ENCODE peak calls at places on chromosomes 3 and 15, in four cellular contexts. U is body of pancreas, T is Panc1, C is tibial artery. E is an unnamed sample.

GRCh38 chr15:78715930-78716329 is 74.9 kb upstream of the CHRNB4 start:
- DNase-seq in U (no peak), T (no peak), C (no peak), E (no peak)

GRCh38 chr15:51726302-51727073 is 11.0 kb downstream of the LYSMD2 start:
- DNase-seq in U (peak; percentile 30), T (no peak), C (peak; percentile 60), E (peak; percentile 67)

GRCh38 chr15:71232411-71232810 is 117.1 kb downstream of the THSD4 start:
- DNase-seq in C (no peak), U (no peak), T (no peak), E (no peak)

GRCh38 chr3:197397812-197398211 is 99.4 kb upstream of the DLG1 start:
- DNase-seq in C (no peak), T (no peak), U (no peak), E (no peak)

GRCh38 chr3:23115171-23115877 is 87.8 kb upstream of the UBE2E2 start:
- DNase-seq in U (no peak), C (no peak), T (no peak), E (no peak)

GRCh38 chr3:74883690-74884089 is 269.2 kb upstream of the CNTN3 start:
- DNase-seq in T (peak; percentile 1), U (peak; percentile 19), C (no peak), E (no peak)

GRCh38 chr3:184506579-184506978 is 55.0 kb upstream of the EPHB3 start:
- DNase-seq in U (no peak), T (no peak), C (no peak), E (no peak)

GRCh38 chr15:58793862-58794261 is 22.8 kb downstream of the MINDY2 start:
- DNase-seq in T (no peak), U (peak; percentile 41), C (no peak), E (no peak)

GRCh38 chr3:57927916-57928315 is 80.3 kb upstream of the FLNB start:
- DNase-seq in C (no peak), U (no peak), T (no peak), E (no peak)

GRCh38 chr15:80523746-80524145 is 119.6 kb downstream of the ARNT2 start:
- DNase-seq in T (no peak), U (no peak), C (no peak), E (no peak)

GRCh38 chr3:54968546-54969172 is 40.8 kb upstream of the LRTM1 start:
- DNase-seq in C (no peak), T (no peak), U (no peak), E (no peak)

GRCh38 chr3:183265713-183266417 is 12.8 kb downstream of the B3GNT5 start:
- DNase-seq in T (peak; percentile 97), C (no peak), U (peak; percentile 58), E (peak; percentile 23)

GRCh38 chr3:194617827-194618226 is 15.4 kb downstream of the TMEM44 start:
- DNase-seq in T (no peak), U (peak; percentile 45), C (no peak), E (no peak)

GRCh38 chr15:59632714-59633113 is 21.1 kb downstream of the GCNT3 start:
- DNase-seq in T (no peak), C (no peak), U (no peak), E (no peak)

GRCh38 chr3:167100200-167100599 is 279.9 kb downstream of the ZBBX start:
- DNase-seq in C (no peak), T (no peak), U (no peak), E (no peak)

GRCh38 chr3:133547432-133548041 is 25.9 kb upstream of the CDV3 start:
- DNase-seq in C (no peak), T (no peak), U (peak; percentile 87), E (peak; percentile 53)

GRCh38 chr15:95017950-95018349 is 786.6 kb downstream of the MCTP2 start:
- DNase-seq in T (no peak), C (peak; percentile 35), U (peak; percentile 70), E (peak; percentile 25)

GRCh38 chr15:64775551-64776401 is at the start of gene RBPMS2:
- DNase-seq in T (no peak), C (peak; percentile 36), U (peak; percentile 25), E (no peak)

GRCh38 chr15:33311312-33311971 is 675 bp downstream of the RYR3 start:
- DNase-seq in U (no peak), T (no peak), C (no peak), E (no peak)

GRCh38 chr3:13749063-13749764 is 130.7 kb downstream of the WNT7A start:
- DNase-seq in T (no peak), C (no peak), U (no peak), E (no peak)

GRCh38 chr3:9884555-9885165 is 4.6 kb upstream of the CIDEC start:
- DNase-seq in C (no peak), U (no peak), T (peak; percentile 41), E (peak; percentile 67)

GRCh38 chr3:195715583-195716266 is 5.1 kb upstream of the MUC20 start:
- DNase-seq in T (peak; percentile 78), U (peak; percentile 28), C (no peak), E (no peak)

GRCh38 chr3:138450704-138451424 is 16.4 kb downstream of the ESYT3 start:
- DNase-seq in U (no peak), C (peak; percentile 5), T (no peak), E (no peak)

GRCh38 chr3:48440590-48440958 is 517 bp downstream of the TMA7 start:
- DNase-seq in U (no peak), C (no peak), T (no peak), E (no peak)

GRCh38 chr3:165192610-165193192 is 3.5 kb downstream of the SLITRK3 start:
- DNase-seq in C (no peak), T (no peak), U (no peak), E (no peak)

GRCh38 chr15:96306321-96306720 is 24.2 kb upstream of the NR2F2 start:
- DNase-seq in U (no peak), C (no peak), T (no peak), E (no peak)

GRCh38 chr3:177862962-177863491 is 665.7 kb upstream of the TBL1XR1 start:
- DNase-seq in C (no peak), T (no peak), U (no peak), E (no peak)

GRCh38 chr15:78873796-78874761 is 1.4 kb downstream of the MORF4L1 start:
- DNase-seq in C (peak; percentile 42), U (peak; percentile 43), T (no peak), E (peak; percentile 40)

GRCh38 chr3:192750201-192750600 is 22.9 kb upstream of the FGF12 start:
- DNase-seq in U (no peak), T (no peak), C (no peak), E (no peak)

GRCh38 chr3:192747746-192748145 is 20.4 kb upstream of the FGF12 start:
- DNase-seq in C (no peak), U (no peak), T (no peak), E (no peak)

GRCh38 chr3:192747145-192747544 is 19.8 kb upstream of the FGF12 start:
- DNase-seq in U (no peak), C (no peak), T (no peak), E (no peak)

GRCh38 chr3:192745150-192745549 is 17.8 kb upstream of the FGF12 start:
- DNase-seq in T (no peak), U (no peak), C (no peak), E (no peak)

DNA sequence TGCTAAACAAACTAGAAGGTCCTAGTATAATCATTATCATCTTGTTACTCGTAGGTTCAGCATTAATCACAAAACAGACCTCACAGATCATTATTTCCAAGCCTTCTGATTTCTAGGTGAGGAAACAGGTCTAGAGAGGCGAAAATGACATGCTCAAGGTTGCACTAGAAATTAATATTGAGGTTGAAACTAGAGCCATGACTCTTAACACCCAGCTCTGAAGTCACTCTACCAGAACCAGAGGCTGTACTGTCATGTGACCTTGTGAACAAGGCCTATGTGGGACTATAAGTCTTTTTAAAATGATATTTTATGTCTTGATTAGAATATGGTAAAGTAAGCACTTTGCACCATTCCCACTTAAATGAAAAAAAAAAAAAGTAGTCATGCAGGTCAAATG is 23.8 kb upstream of the FGF12 start:
- DNase-seq in C (no peak), U (no peak), T (no peak), E (no peak)
- H3K27ac ChIP-seq in C (no peak overlapping the region), U (no peak overlapping the region), T (no peak overlapping the region), E (no peak overlapping the region)

DNA sequence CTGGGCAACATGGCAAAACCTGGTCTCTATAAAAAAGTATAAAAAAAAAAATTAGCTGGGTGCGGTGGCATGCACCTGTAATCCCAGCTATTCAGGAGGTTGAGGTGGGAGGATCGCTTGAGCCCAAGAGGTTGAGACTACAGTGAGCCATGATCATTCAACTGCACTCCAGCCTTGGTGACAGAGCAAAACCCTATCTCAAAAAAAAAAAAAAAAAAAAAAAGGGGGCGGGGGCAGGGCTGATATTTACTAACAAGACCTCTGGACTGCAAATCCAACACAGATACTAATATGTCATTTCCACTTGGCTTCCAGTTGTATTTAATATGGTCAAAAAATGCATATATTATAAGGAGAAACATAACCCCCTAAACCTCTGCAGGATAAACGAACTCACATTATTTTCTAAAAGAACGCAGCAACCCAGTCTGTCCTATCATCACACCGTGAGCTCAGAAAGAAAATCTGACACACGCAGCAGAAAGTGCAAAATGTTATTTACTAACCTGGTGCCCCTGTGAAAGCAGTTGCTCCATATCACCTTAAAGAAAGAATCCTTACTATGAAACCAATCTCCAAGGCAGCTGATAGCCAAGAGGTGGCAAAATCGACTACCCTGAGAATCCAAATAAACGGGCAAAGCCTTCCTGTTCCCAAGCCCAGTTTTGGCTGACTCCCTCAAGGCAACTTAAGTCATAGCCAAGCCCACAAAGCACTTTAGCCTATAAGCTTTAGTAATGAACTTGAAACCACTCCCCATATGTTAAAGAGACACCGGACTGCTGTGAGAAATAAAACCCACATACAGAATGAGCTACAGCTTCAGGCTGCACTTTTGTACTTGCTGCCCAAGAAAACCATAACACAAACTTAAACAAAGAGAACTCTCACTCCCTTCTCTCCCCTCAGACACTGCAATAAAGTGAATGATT is 39.3 kb downstream of the PLD1 start:
- DNase-seq in C (peak; percentile 63), T (no peak), U (peak; percentile 74), E (no peak)
- H3K4me3 ChIP-seq in C (peak overlapping the region; percentile 61), T (peak overlapping the region; percentile 2), U (peak overlapping the region; percentile 20), E (no peak overlapping the region)

GRCh38 chr15:56495050-56495449 is 30.1 kb upstream of the MNS1 start:
- DNase-seq in C (no peak), T (no peak), U (no peak), E (no peak)

GRCh38 chr15:56492786-56493555 is 28.0 kb upstream of the MNS1 start:
- DNase-seq in C (no peak), T (no peak), U (no peak), E (no peak)

GRCh38 chr15:56496635-56497034 is 31.7 kb upstream of the MNS1 start:
- DNase-seq in C (peak; percentile 23), T (peak; percentile 64), U (peak; percentile 11), E (peak; percentile 42)

GRCh38 chr15:56490461-56490860 is 25.5 kb upstream of the MNS1 start:
- DNase-seq in T (no peak), C (no peak), U (no peak), E (no peak)

DNA sequence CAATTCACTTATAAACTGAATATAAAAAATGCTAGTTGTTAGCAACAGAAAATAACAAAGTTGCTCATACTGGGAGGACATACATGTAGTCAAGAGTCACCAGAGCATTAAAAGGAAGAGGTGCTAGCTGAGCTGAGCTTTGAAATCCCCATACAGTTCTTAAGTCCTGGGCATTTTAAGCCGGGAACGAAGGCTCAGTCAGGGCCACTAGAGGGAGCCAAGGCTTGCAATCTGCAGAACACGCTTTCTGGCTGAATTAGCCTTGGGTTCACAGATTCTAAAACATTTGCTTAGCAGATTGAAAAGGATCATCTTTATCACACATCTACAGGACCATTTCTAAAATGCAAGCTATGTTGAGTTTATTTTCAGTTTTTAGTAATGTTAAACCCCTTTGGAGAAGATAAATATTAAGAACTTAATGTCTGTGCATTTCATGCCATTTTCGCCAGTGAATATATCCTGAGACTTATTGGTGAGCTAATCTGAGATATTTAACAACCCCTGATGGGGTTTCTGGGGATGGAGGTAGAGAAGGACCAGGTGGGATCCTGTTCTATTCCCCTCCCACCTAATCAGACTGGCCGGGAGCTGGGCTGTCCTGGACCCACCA is 26.3 kb upstream of the MNS1 start:
- DNase-seq in U (peak; percentile 79), C (peak; percentile 66), T (peak; percentile 72), E (peak; percentile 64)
- H3K4me1 ChIP-seq in U (no peaks in the 10 kb centered on the region), C (no peaks in the 10 kb centered on the region), T (no peaks in the 10 kb centered on the region), E (no peaks in the 10 kb centered on the region)

GRCh38 chr3:126351086-126351770 is 6.0 kb downstream of the KLF15 start:
- DNase-seq in C (peak; percentile 18), T (no peak), U (no peak), E (no peak)
- H3K27ac ChIP-seq in C (no peak overlapping the region), T (no peak overlapping the region), U (no peak overlapping the region), E (no peak overlapping the region)

E was measured in SJSA1.